ENCODE peak calls at places on chromosome 13, in eight cellular contexts. One of them, this sample, is unnamed.

GRCh38 chr13:43258771-43259170 is 235.4 kb downstream of the DNAJC15 start:
- DNase-seq in HT1080: no peak
- DNase-seq in HT-29: no peak
- DNase-seq in stimulated activated CD8-positive, alpha-beta memory T cell treated with anti-CD3 and anti-CD28 coated beads, Interleukin-7, amount 100 ng/mL, for 24 hours: no peak
- DNase-seq in AG09319: no peak
- DNase-seq in sciatic nerve: no peak
- DNase-seq in HuH-7.5: no peak
- DNase-seq in cardiac muscle cell: no peak
- DNase-seq in this sample: no peak

GRCh38 chr13:23748109-23748508 is 141.1 kb downstream of the MIPEP start:
- DNase-seq in HT1080: peak; percentile 41
- DNase-seq in HT-29: no peak
- DNase-seq in stimulated activated CD8-positive, alpha-beta memory T cell treated with anti-CD3 and anti-CD28 coated beads, Interleukin-7, amount 100 ng/mL, for 24 hours: no peak
- DNase-seq in AG09319: no peak
- DNase-seq in sciatic nerve: no peak
- DNase-seq in HuH-7.5: no peak
- DNase-seq in cardiac muscle cell: no peak
- DNase-seq in this sample: no peak

GRCh38 chr13:44280461-44280860 is 93.2 kb upstream of the SERP2 start:
- DNase-seq in HT1080: peak; percentile 85
- DNase-seq in HT-29: no peak
- DNase-seq in stimulated activated CD8-positive, alpha-beta memory T cell treated with anti-CD3 and anti-CD28 coated beads, Interleukin-7, amount 100 ng/mL, for 24 hours: no peak
- DNase-seq in AG09319: no peak
- DNase-seq in sciatic nerve: no peak
- DNase-seq in HuH-7.5: no peak
- DNase-seq in cardiac muscle cell: no peak
- DNase-seq in this sample: no peak

GRCh38 chr13:114140909-114141255 is 8.5 kb upstream of the RASA3 start:
- DNase-seq in HT1080: no peak
- DNase-seq in HT-29: no peak
- DNase-seq in stimulated activated CD8-positive, alpha-beta memory T cell treated with anti-CD3 and anti-CD28 coated beads, Interleukin-7, amount 100 ng/mL, for 24 hours: no peak
- DNase-seq in AG09319: no peak
- DNase-seq in sciatic nerve: no peak
- DNase-seq in HuH-7.5: no peak
- DNase-seq in cardiac muscle cell: no peak
- DNase-seq in this sample: no peak

GRCh38 chr13:52455677-52456041 is 381 bp downstream of the CKAP2 start:
- DNase-seq in HT1080: no peak
- DNase-seq in HT-29: peak; percentile 83
- DNase-seq in stimulated activated CD8-positive, alpha-beta memory T cell treated with anti-CD3 and anti-CD28 coated beads, Interleukin-7, amount 100 ng/mL, for 24 hours: peak; percentile 64
- DNase-seq in AG09319: peak; percentile 12
- DNase-seq in sciatic nerve: peak; percentile 78
- DNase-seq in HuH-7.5: peak; percentile 63
- DNase-seq in cardiac muscle cell: peak; percentile 92
- DNase-seq in this sample: peak; percentile 63

GRCh38 chr13:86813198-86813597 is 858.0 kb upstream of the SLITRK5 start:
- DNase-seq in HT1080: no peak
- DNase-seq in HT-29: no peak
- DNase-seq in stimulated activated CD8-positive, alpha-beta memory T cell treated with anti-CD3 and anti-CD28 coated beads, Interleukin-7, amount 100 ng/mL, for 24 hours: no peak
- DNase-seq in AG09319: no peak
- DNase-seq in sciatic nerve: no peak
- DNase-seq in HuH-7.5: no peak
- DNase-seq in cardiac muscle cell: no peak
- DNase-seq in this sample: no peak

GRCh38 chr13:47168086-47168485 is 271.2 kb upstream of the HTR2A start:
- DNase-seq in HT1080: peak; percentile 72
- DNase-seq in HT-29: peak; percentile 40
- DNase-seq in stimulated activated CD8-positive, alpha-beta memory T cell treated with anti-CD3 and anti-CD28 coated beads, Interleukin-7, amount 100 ng/mL, for 24 hours: no peak
- DNase-seq in AG09319: no peak
- DNase-seq in sciatic nerve: no peak
- DNase-seq in HuH-7.5: no peak
- DNase-seq in cardiac muscle cell: no peak
- DNase-seq in this sample: no peak

GRCh38 chr13:105969761-105970160 is 565.7 kb downstream of the EFNB2 start:
- DNase-seq in HT1080: no peak
- DNase-seq in HT-29: peak; percentile 96
- DNase-seq in stimulated activated CD8-positive, alpha-beta memory T cell treated with anti-CD3 and anti-CD28 coated beads, Interleukin-7, amount 100 ng/mL, for 24 hours: no peak
- DNase-seq in AG09319: no peak
- DNase-seq in sciatic nerve: no peak
- DNase-seq in HuH-7.5: no peak
- DNase-seq in cardiac muscle cell: no peak
- DNase-seq in this sample: no peak

GRCh38 chr13:43846496-43846895 is 33.0 kb downstream of the CCDC122 start:
- DNase-seq in HT1080: no peak
- DNase-seq in HT-29: no peak
- DNase-seq in stimulated activated CD8-positive, alpha-beta memory T cell treated with anti-CD3 and anti-CD28 coated beads, Interleukin-7, amount 100 ng/mL, for 24 hours: no peak
- DNase-seq in AG09319: no peak
- DNase-seq in sciatic nerve: no peak
- DNase-seq in HuH-7.5: no peak
- DNase-seq in cardiac muscle cell: no peak
- DNase-seq in this sample: no peak

GRCh38 chr13:24161010-24161775 is 673 bp downstream of the SPATA13 start:
- DNase-seq in HT1080: peak; percentile 9
- DNase-seq in HT-29: peak; percentile 89
- DNase-seq in stimulated activated CD8-positive, alpha-beta memory T cell treated with anti-CD3 and anti-CD28 coated beads, Interleukin-7, amount 100 ng/mL, for 24 hours: peak; percentile 20
- DNase-seq in AG09319: no peak
- DNase-seq in sciatic nerve: peak; percentile 67
- DNase-seq in HuH-7.5: peak; percentile 48
- DNase-seq in cardiac muscle cell: peak; percentile 32
- DNase-seq in this sample: peak; percentile 7

GRCh38 chr13:70310720-70311119 is 202.5 kb upstream of the KLHL1 start:
- DNase-seq in HT1080: peak; percentile 70
- DNase-seq in HT-29: peak; percentile 86
- DNase-seq in stimulated activated CD8-positive, alpha-beta memory T cell treated with anti-CD3 and anti-CD28 coated beads, Interleukin-7, amount 100 ng/mL, for 24 hours: no peak
- DNase-seq in AG09319: no peak
- DNase-seq in sciatic nerve: no peak
- DNase-seq in HuH-7.5: peak; percentile 11
- DNase-seq in cardiac muscle cell: peak; percentile 72
- DNase-seq in this sample: no peak

GRCh38 chr13:97978661-97979450 is 25.4 kb downstream of the IPO5 start:
- DNase-seq in HT1080: no peak
- DNase-seq in HT-29: peak; percentile 10
- DNase-seq in stimulated activated CD8-positive, alpha-beta memory T cell treated with anti-CD3 and anti-CD28 coated beads, Interleukin-7, amount 100 ng/mL, for 24 hours: no peak
- DNase-seq in AG09319: no peak
- DNase-seq in sciatic nerve: no peak
- DNase-seq in HuH-7.5: no peak
- DNase-seq in cardiac muscle cell: no peak
- DNase-seq in this sample: no peak

GRCh38 chr13:112785419-112785856 is 95.6 kb downstream of the ATP11A start:
- DNase-seq in HT1080: no peak
- DNase-seq in HT-29: no peak
- DNase-seq in stimulated activated CD8-positive, alpha-beta memory T cell treated with anti-CD3 and anti-CD28 coated beads, Interleukin-7, amount 100 ng/mL, for 24 hours: no peak
- DNase-seq in AG09319: no peak
- DNase-seq in sciatic nerve: no peak
- DNase-seq in HuH-7.5: no peak
- DNase-seq in cardiac muscle cell: no peak
- DNase-seq in this sample: no peak

GRCh38 chr13:111508164-111508870 is 187.9 kb downstream of the TEX29 start:
- DNase-seq in HT1080: no peak
- DNase-seq in HT-29: no peak
- DNase-seq in stimulated activated CD8-positive, alpha-beta memory T cell treated with anti-CD3 and anti-CD28 coated beads, Interleukin-7, amount 100 ng/mL, for 24 hours: no peak
- DNase-seq in AG09319: no peak
- DNase-seq in sciatic nerve: peak; percentile 35
- DNase-seq in HuH-7.5: no peak
- DNase-seq in cardiac muscle cell: no peak
- DNase-seq in this sample: no peak

GRCh38 chr13:44884076-44884729 is 105.1 kb downstream of the NUFIP1 start:
- DNase-seq in HT1080: peak; percentile 82
- DNase-seq in HT-29: no peak
- DNase-seq in stimulated activated CD8-positive, alpha-beta memory T cell treated with anti-CD3 and anti-CD28 coated beads, Interleukin-7, amount 100 ng/mL, for 24 hours: no peak
- DNase-seq in AG09319: peak; percentile 10
- DNase-seq in sciatic nerve: no peak
- DNase-seq in HuH-7.5: no peak
- DNase-seq in cardiac muscle cell: no peak
- DNase-seq in this sample: no peak

GRCh38 chr13:111893071-111893606 is 173.8 kb upstream of the SOX1 start:
- DNase-seq in HT1080: peak; percentile 5
- DNase-seq in HT-29: no peak
- DNase-seq in stimulated activated CD8-positive, alpha-beta memory T cell treated with anti-CD3 and anti-CD28 coated beads, Interleukin-7, amount 100 ng/mL, for 24 hours: no peak
- DNase-seq in AG09319: no peak
- DNase-seq in sciatic nerve: peak; percentile 50
- DNase-seq in HuH-7.5: no peak
- DNase-seq in cardiac muscle cell: peak; percentile 81
- DNase-seq in this sample: no peak

GRCh38 chr13:109665781-109666249 is 120.6 kb downstream of the IRS2 start:
- DNase-seq in HT1080: peak; percentile 55
- DNase-seq in HT-29: no peak
- DNase-seq in stimulated activated CD8-positive, alpha-beta memory T cell treated with anti-CD3 and anti-CD28 coated beads, Interleukin-7, amount 100 ng/mL, for 24 hours: no peak
- DNase-seq in AG09319: no peak
- DNase-seq in sciatic nerve: no peak
- DNase-seq in HuH-7.5: no peak
- DNase-seq in cardiac muscle cell: no peak
- DNase-seq in this sample: no peak

GRCh38 chr13:25295228-25295627 is 6.2 kb upstream of the NUP58 start:
- DNase-seq in HT1080: peak; percentile 7
- DNase-seq in HT-29: no peak
- DNase-seq in stimulated activated CD8-positive, alpha-beta memory T cell treated with anti-CD3 and anti-CD28 coated beads, Interleukin-7, amount 100 ng/mL, for 24 hours: no peak
- DNase-seq in AG09319: no peak
- DNase-seq in sciatic nerve: no peak
- DNase-seq in HuH-7.5: no peak
- DNase-seq in cardiac muscle cell: no peak
- DNase-seq in this sample: no peak

GRCh38 chr13:94176576-94176975 is 302.9 kb downstream of the DCT start:
- DNase-seq in HT1080: no peak
- DNase-seq in HT-29: no peak
- DNase-seq in stimulated activated CD8-positive, alpha-beta memory T cell treated with anti-CD3 and anti-CD28 coated beads, Interleukin-7, amount 100 ng/mL, for 24 hours: no peak
- DNase-seq in AG09319: no peak
- DNase-seq in sciatic nerve: no peak
- DNase-seq in HuH-7.5: no peak
- DNase-seq in cardiac muscle cell: no peak
- DNase-seq in this sample: no peak

GRCh38 chr13:50523307-50523706 is 320.2 kb downstream of the DLEU7 start:
- DNase-seq in HT1080: no peak
- DNase-seq in HT-29: no peak
- DNase-seq in stimulated activated CD8-positive, alpha-beta memory T cell treated with anti-CD3 and anti-CD28 coated beads, Interleukin-7, amount 100 ng/mL, for 24 hours: no peak
- DNase-seq in AG09319: no peak
- DNase-seq in sciatic nerve: no peak
- DNase-seq in HuH-7.5: no peak
- DNase-seq in cardiac muscle cell: no peak
- DNase-seq in this sample: no peak

GRCh38 chr13:27663947-27664346 is 42.3 kb downstream of the POLR1D start:
- DNase-seq in HT1080: no peak
- DNase-seq in HT-29: no peak
- DNase-seq in stimulated activated CD8-positive, alpha-beta memory T cell treated with anti-CD3 and anti-CD28 coated beads, Interleukin-7, amount 100 ng/mL, for 24 hours: no peak
- DNase-seq in AG09319: no peak
- DNase-seq in sciatic nerve: no peak
- DNase-seq in HuH-7.5: no peak
- DNase-seq in cardiac muscle cell: peak; percentile 69
- DNase-seq in this sample: no peak